ENCODE peak calls at places on chromosomes 12 and 14, in eight cellular contexts. P, M, H, B, R, N, I and Q are unnamed samples.

GRCh38 chr12:125518074-125518473 is 452.8 kb downstream of the AACS start:
- DNase-seq in P (no peak), M (no peak), H (peak), B (no peak), R (no peak), N (no peak), I (no peak), Q (no peak)

GRCh38 chr12:6341439-6342139 is at the start of gene TNFRSF1A:
- DNase-seq in P (peak), M (peak), H (peak), B (no peak), R (peak), N (peak), I (peak), Q (peak)

GRCh38 chr14:54650331-54651017 is 83.5 kb downstream of the SAMD4A start:
- DNase-seq in P (no peak), M (peak), H (peak), B (peak), R (no peak), N (no peak), I (peak), Q (peak)

GRCh38 chr12:47949441-47950341 is 13.7 kb upstream of the TMEM106C start:
- DNase-seq in P (peak), M (peak), H (peak), B (peak), R (peak), N (peak), I (peak), Q (peak)

GRCh38 chr12:98754095-98754494 is 109.0 kb downstream of the APAF1 start:
- DNase-seq in P (peak), M (no peak), H (peak), B (no peak), R (peak), N (no peak), I (no peak), Q (peak)

GRCh38 chr12:26274441-26275312 is 79.3 kb downstream of the SSPN start:
- DNase-seq in P (peak), M (peak), H (peak), B (peak), R (peak), N (no peak), I (peak), Q (peak)

GRCh38 chr12:69987453-69988102 is 162.6 kb downstream of the MYRFL start:
- DNase-seq in P (no peak), M (no peak), H (peak), B (peak), R (no peak), N (no peak), I (no peak), Q (peak)

GRCh38 chr12:128388461-128388921 is 121.5 kb downstream of the TMEM132C start:
- DNase-seq in P (no peak), M (peak), H (no peak), B (no peak), R (no peak), N (no peak), I (peak), Q (no peak)

GRCh38 chr12:109115404-109115757 is 1.0 kb upstream of the ACACB start:
- DNase-seq in P (no peak), M (no peak), H (no peak), B (no peak), R (no peak), N (no peak), I (no peak), Q (no peak)

GRCh38 chr12:65834146-65834935 is 10.1 kb downstream of the HMGA2 start:
- DNase-seq in P (no peak), M (no peak), H (peak), B (no peak), R (no peak), N (no peak), I (no peak), Q (no peak)

GRCh38 chr14:32986791-32987545 is 48.3 kb downstream of the NPAS3 start:
- DNase-seq in P (no peak), M (no peak), H (peak), B (no peak), R (no peak), N (no peak), I (no peak), Q (no peak)

GRCh38 chr12:115687094-115687493 is 590.4 kb downstream of the MED13L start:
- DNase-seq in P (no peak), M (no peak), H (no peak), B (no peak), R (no peak), N (peak), I (no peak), Q (no peak)

GRCh38 chr14:38616959-38617358 is 361.1 kb upstream of the CLEC14A start:
- DNase-seq in P (no peak), M (no peak), H (no peak), B (no peak), R (no peak), N (no peak), I (no peak), Q (no peak)

GRCh38 chr12:105107176-105107496 is 395 bp upstream of the WASHC4 start:
- DNase-seq in P (no peak), M (peak), H (peak), B (no peak), R (no peak), N (no peak), I (no peak), Q (no peak)

DNA sequence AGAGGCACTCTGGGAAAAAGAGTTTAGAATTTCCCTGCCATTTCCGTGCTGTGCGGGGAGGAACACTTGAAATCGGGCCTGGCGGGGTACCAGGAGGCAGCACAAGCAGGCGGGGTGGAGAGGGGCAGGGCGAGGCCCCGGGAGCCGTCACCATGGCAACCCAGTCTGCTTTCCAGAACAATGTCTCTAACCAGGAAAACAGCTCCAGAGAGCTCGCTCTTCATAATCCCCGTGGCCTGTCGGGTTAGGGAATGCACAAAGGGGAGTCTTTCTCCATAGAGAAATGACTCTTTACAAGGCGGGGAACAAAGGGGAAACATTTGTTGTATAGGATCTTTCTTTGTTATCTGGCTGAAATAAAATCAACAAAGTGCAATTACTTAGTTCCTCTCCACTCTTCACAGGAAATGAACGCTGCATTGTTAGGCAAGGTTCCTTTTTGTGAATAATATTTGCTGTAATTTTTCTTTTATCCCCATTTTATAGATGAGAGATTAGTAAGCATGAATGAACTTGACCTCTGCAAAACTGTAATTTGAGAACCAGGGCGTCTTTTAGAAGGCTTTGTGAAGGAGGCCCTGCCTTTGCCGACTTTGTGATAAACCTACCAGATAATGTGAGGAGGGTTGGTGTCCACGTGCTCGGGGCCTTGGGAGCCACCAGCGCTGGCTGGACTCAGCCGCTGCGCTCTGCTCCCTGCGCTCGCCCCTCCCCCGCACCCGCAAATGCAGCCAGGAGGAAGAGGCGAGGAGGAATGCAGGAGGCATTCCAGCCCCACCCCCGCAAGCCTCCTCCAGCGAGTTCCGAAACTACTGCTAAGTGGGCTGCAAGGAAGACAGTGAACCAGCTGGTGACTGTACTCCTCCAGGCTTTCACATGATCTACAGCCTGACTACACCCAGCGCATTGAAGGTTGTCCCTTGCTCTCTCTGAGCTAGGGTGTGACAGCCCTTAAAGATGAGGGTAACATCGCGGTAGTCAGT is 105.2 kb upstream of the ATF7IP start:
- DNase-seq in P (no peak), M (peak), H (peak), B (peak), R (no peak), N (no peak), I (peak), Q (peak)
- H3K4me3 ChIP-seq in P (no peak), M (peak), H (no peak), B (peak), R (no peak), N (no peak), I (no peak), Q (no peak)

DNA sequence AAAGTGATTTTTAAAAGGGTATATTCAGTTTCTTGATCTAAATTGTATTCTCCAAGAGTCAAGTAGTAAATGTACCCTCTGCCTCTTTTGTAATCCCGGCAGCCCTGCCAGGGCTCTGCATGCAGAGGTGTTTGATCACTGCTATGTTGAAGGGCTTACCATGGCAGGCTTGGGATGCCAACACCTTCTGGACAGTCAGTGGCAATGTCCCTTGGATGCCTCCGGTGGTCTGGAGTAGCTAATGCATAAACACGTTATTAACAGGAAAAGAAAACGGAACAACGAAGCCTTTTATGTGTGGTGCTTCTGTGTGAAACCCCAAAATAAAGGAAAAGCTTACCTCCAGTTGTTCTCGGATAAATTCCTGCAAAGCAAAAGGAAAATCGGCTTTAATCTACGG is 19.9 kb downstream of the EIF2B2 start:
- DNase-seq in P (peak), M (no peak), H (peak), B (no peak), R (no peak), N (peak), I (no peak), Q (peak)
- TF ChIP-seq CTCF in P (peak), M (peak), H (peak), B (peak), R (peak), N (peak), I (no peak), Q (peak)

GRCh38 chr12:46364300-46364696 is 8.3 kb downstream of the SLC38A2 start:
- DNase-seq in P (no peak), M (no peak), H (no peak), B (no peak), R (no peak), N (no peak), I (no peak), Q (no peak)

GRCh38 chr12:46366771-46367170 is 5.8 kb downstream of the SLC38A2 start:
- DNase-seq in P (no peak), M (no peak), H (no peak), B (no peak), R (no peak), N (no peak), I (no peak), Q (no peak)

GRCh38 chr12:46363582-46364299 is 8.8 kb downstream of the SLC38A2 start:
- DNase-seq in P (no peak), M (no peak), H (no peak), B (peak), R (no peak), N (no peak), I (no peak), Q (no peak)

GRCh38 chr12:46365951-46366379 is 6.6 kb downstream of the SLC38A2 start:
- DNase-seq in P (no peak), M (no peak), H (peak), B (no peak), R (no peak), N (no peak), I (no peak), Q (no peak)

GRCh38 chr12:46364777-46365580 is 7.6 kb downstream of the SLC38A2 start:
- DNase-seq in P (peak), M (peak), H (peak), B (no peak), R (no peak), N (no peak), I (no peak), Q (peak)
- H3K4me3 ChIP-seq in P (no peak), M (peak), H (peak), B (no peak), R (no peak), N (no peak), I (no peak), Q (peak)

GRCh38 chr12:110354172-110354780 is 49.2 kb downstream of the ANAPC7 start:
- DNase-seq in P (no peak), M (no peak), H (peak), B (no peak), R (no peak), N (no peak), I (no peak), Q (no peak)

GRCh38 chr12:110351119-110351518 is 52.4 kb downstream of the ANAPC7 start:
- DNase-seq in P (no peak), M (no peak), H (no peak), B (no peak), R (no peak), N (no peak), I (no peak), Q (no peak)

GRCh38 chr12:110353211-110353965 is 50.1 kb downstream of the ANAPC7 start:
- DNase-seq in P (no peak), M (peak), H (no peak), B (no peak), R (no peak), N (no peak), I (no peak), Q (no peak)

GRCh38 chr12:110352401-110352800 is 51.1 kb downstream of the ANAPC7 start:
- DNase-seq in P (no peak), M (no peak), H (no peak), B (no peak), R (no peak), N (no peak), I (no peak), Q (no peak)

DNA sequence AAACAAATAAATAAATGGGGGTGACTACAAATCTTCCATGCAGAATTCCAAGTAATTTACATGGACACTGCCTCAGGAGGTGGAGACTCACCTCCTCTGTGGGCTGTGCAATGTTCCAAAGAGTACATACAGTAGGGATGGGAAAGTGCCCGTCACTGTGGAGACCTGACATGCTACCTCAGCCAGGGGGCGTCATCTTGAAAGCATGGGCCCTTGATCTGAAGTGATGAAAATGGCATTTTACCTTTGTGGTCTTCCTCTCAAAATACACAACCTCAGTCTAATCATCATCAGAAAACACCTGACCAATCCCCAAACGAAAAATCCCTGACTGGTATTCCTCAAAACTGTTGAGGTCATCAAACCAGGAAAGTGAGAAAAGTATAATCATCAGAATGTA is 48.4 kb downstream of the ANAPC7 start:
- DNase-seq in P (peak), M (no peak), H (no peak), B (no peak), R (no peak), N (no peak), I (no peak), Q (peak)
- TF ChIP-seq CTCF in P (peak), M (no peak), H (peak), B (peak), R (peak), N (peak), I (no peak), Q (peak)

GRCh38 chr12:54136844-54137580 is 51.8 kb downstream of the SMUG1 start:
- DNase-seq in P (no peak), M (no peak), H (no peak), B (no peak), R (no peak), N (no peak), I (no peak), Q (no peak)
- H3K4me3 ChIP-seq in P (no peak), M (no peak), H (no peak), B (no peak), R (no peak), N (no peak), I (no peak), Q (no peak)